ENCODE peak calls at places on chromosomes 4 and X, in seven cellular contexts. K is brain microvascular endothelial cell; N is fibroblast of mammary gland; T is HFF-Myc; O is astrocyte of the spinal cord; M is vagina; H is CD8-positive, alpha-beta T cell. S is an unnamed sample.

GRCh38 chrX:150813922-150814321 is 84.5 kb downstream of the CD99L2 start:
- DNase-seq in O (no peak), H (no peak), N (peak), M (no peak), K (no peak), T (no peak), S (peak)

GRCh38 chr4:15746110-15746509 is 32.0 kb upstream of the CD38 start:
- DNase-seq in H (no peak), K (no peak), O (no peak), M (no peak), T (no peak), N (no peak), S (no peak)

GRCh38 chr4:8383451-8384160 is 56.9 kb downstream of the ACOX3 start:
- DNase-seq in O (peak), H (no peak), K (peak), T (no peak), M (no peak), N (peak), S (peak)

GRCh38 chr4:62528874-62529273 is 1328.7 kb downstream of the ADGRL3 start:
- DNase-seq in T (no peak), M (no peak), O (no peak), H (no peak), N (no peak), K (no peak), S (no peak)

GRCh38 chrX:50697691-50698090 is 116.3 kb downstream of the SHROOM4 start:
- DNase-seq in O (peak), N (peak), H (no peak), K (peak), T (peak), M (no peak), S (peak)

GRCh38 chrX:132568291-132568690 is 79.5 kb upstream of the MBNL3 start:
- DNase-seq in M (no peak), K (no peak), N (no peak), H (no peak), T (no peak), O (no peak), S (no peak)

GRCh38 chr4:122873752-122874151 is 47.1 kb downstream of the FGF2 start:
- DNase-seq in O (peak), H (no peak), K (peak), T (no peak), N (peak), M (no peak), S (peak)

GRCh38 chrX:84339507-84340364 is 151.7 kb upstream of the RPS6KA6 start:
- DNase-seq in K (no peak), H (no peak), M (no peak), O (peak), N (peak), T (no peak), S (no peak)

GRCh38 chr4:42397256-42397634 is at the start of gene SHISA3:
- DNase-seq in T (no peak), K (no peak), N (peak), H (no peak), O (peak), M (no peak), S (no peak)

GRCh38 chr4:174538876-174539250 is 16.6 kb upstream of the HPGD start:
- DNase-seq in N (no peak), K (no peak), H (no peak), O (no peak), T (no peak), M (no peak), S (no peak)

GRCh38 chrX:22365460-22365859 is 92.7 kb downstream of the CBLL2 start:
- DNase-seq in T (no peak), M (no peak), O (peak), N (peak), K (peak), H (no peak), S (peak)

GRCh38 chrX:19840899-19841648 is 46.3 kb downstream of the SH3KBP1 start:
- DNase-seq in N (no peak), K (no peak), H (no peak), T (no peak), O (no peak), M (no peak), S (no peak)

GRCh38 chrX:16042980-16043379 is 80.4 kb upstream of the GRPR start:
- DNase-seq in K (no peak), M (no peak), H (no peak), N (no peak), T (no peak), O (no peak), S (no peak)

GRCh38 chr4:56261027-56261426 is 126.3 kb downstream of the AASDH start:
- DNase-seq in M (no peak), N (no peak), T (no peak), O (no peak), H (no peak), K (no peak), S (no peak)

GRCh38 chrX:18149454-18149853 is 71.2 kb downstream of the BEND2 start:
- DNase-seq in N (no peak), O (no peak), M (no peak), K (no peak), H (no peak), T (no peak), S (no peak)

GRCh38 chrX:13380230-13380629 is 60.4 kb upstream of the ATXN3L start:
- DNase-seq in K (no peak), O (peak), T (no peak), N (peak), H (no peak), M (no peak), S (peak)

GRCh38 chrX:18681996-18682395 is 10.1 kb upstream of the RS1 start:
- DNase-seq in H (no peak), N (no peak), M (no peak), K (no peak), T (no peak), O (no peak), S (no peak)

GRCh38 chr4:5932021-5932553 is 39.2 kb upstream of the CRMP1 start:
- DNase-seq in M (no peak), T (no peak), K (no peak), N (no peak), O (no peak), H (no peak), S (no peak)

GRCh38 chr4:25500626-25501318 is 123.7 kb downstream of the ANAPC4 start:
- DNase-seq in K (no peak), O (no peak), T (no peak), H (no peak), N (no peak), M (no peak), S (no peak)

GRCh38 chr4:145868637-145869409 is 69.8 kb downstream of the ZNF827 start:
- DNase-seq in N (peak), K (no peak), H (no peak), T (no peak), M (no peak), O (peak), S (peak)

GRCh38 chr4:174154455-174154854 is 129.0 kb downstream of the FBXO8 start:
- DNase-seq in H (no peak), O (peak), K (peak), N (peak), T (no peak), M (no peak), S (peak)

GRCh38 chrX:118729043-118729652 is 1.7 kb downstream of the IL13RA1 start:
- DNase-seq in M (no peak), N (no peak), T (no peak), O (no peak), H (no peak), K (no peak), S (no peak)

GRCh38 chr4:120923201-120923522 is 636 bp upstream of the PRDM5 start:
- DNase-seq in N (no peak), T (no peak), K (no peak), M (no peak), O (no peak), H (no peak), S (no peak)

GRCh38 chr4:158523990-158524545 is 2.4 kb downstream of the RXFP1 start:
- DNase-seq in M (no peak), N (no peak), O (no peak), T (no peak), K (no peak), H (no peak), S (no peak)

GRCh38 chr4:30295652-30296051 is 424.5 kb upstream of the PCDH7 start:
- DNase-seq in M (no peak), O (no peak), N (no peak), T (no peak), H (no peak), K (no peak), S (no peak)

GRCh38 chr4:16764622-16765021 is 133.8 kb downstream of the LDB2 start:
- DNase-seq in K (no peak), N (peak), H (no peak), T (no peak), O (peak), M (no peak), S (peak)

GRCh38 chr4:10611673-10612072 is 72.9 kb downstream of the CLNK start:
- DNase-seq in K (peak), H (no peak), N (peak), T (peak), O (peak), M (no peak), S (peak)

GRCh38 chr4:28772066-28772465 is 1911.4 kb downstream of the STIM2 start:
- DNase-seq in M (no peak), T (peak), N (peak), O (peak), K (peak), H (no peak), S (peak)

GRCh38 chrX:145843196-145843595 is 25.6 kb downstream of the SLITRK2 start:
- DNase-seq in O (no peak), T (no peak), N (no peak), H (no peak), M (no peak), K (no peak), S (no peak)

GRCh38 chrX:150767045-150767395 is 73.8 kb downstream of the MTMR1 start:
- DNase-seq in H (no peak), T (peak), N (peak), O (no peak), K (peak), M (no peak), S (peak)

GRCh38 chrX:42505057-42505456 is 272.9 kb downstream of the PPP1R2C start:
- DNase-seq in O (no peak), M (no peak), K (no peak), N (no peak), T (no peak), H (no peak), S (no peak)

GRCh38 chrX:115462406-115462805 is 98.6 kb upstream of the PLS3 start:
- DNase-seq in N (no peak), M (no peak), T (no peak), H (no peak), O (no peak), K (no peak), S (no peak)

GRCh38 chr4:56654238-56654632 is 26.9 kb downstream of the HOPX start:
- DNase-seq in H (no peak), M (no peak), T (no peak), O (no peak), K (no peak), N (no peak), S (no peak)

GRCh38 chrX:107571296-107571998 is 56.9 kb upstream of the PRPS1 start:
- DNase-seq in T (no peak), M (no peak), O (peak), N (peak), H (no peak), K (peak), S (peak)

GRCh38 chrX:20225488-20225833 is 41.2 kb downstream of the RPS6KA3 start:
- DNase-seq in H (no peak), O (no peak), M (no peak), N (no peak), K (no peak), T (no peak), S (no peak)

GRCh38 chr4:183841001-183841400 is 64.1 kb upstream of the STOX2 start:
- DNase-seq in K (no peak), O (no peak), H (no peak), N (no peak), M (no peak), T (no peak), S (no peak)

GRCh38 chr4:57425610-57426009 is 315.4 kb upstream of the IGFBP7 start:
- DNase-seq in N (peak), T (no peak), O (peak), M (no peak), H (no peak), K (no peak), S (no peak)

DNA sequence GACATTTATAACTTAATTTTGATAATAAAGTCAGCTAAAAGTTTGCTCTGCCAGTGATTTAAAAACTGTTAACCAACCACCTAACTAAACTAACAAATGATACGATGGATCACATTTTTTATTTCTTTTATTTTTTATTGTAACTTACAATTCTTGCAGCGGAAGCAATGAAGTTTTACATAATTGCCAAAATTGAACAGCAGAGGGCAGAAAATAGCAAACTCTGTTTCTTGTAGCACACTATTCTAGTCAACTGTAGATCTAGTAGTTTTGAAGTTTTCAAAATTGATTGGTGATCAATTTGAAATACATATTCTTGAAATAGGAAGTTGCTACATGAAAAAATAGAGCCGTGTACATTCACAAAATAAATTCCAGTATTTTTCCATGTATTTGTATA is 2.8 kb upstream of the GRIA2 start:
- DNase-seq in T (no peak), M (no peak), N (peak), O (peak), H (no peak), K (no peak), S (no peak)
- TF ChIP-seq CTCF in T (peak), M (no peak), N (peak), O (peak), H (no peak), K (peak), S (peak)

DNA sequence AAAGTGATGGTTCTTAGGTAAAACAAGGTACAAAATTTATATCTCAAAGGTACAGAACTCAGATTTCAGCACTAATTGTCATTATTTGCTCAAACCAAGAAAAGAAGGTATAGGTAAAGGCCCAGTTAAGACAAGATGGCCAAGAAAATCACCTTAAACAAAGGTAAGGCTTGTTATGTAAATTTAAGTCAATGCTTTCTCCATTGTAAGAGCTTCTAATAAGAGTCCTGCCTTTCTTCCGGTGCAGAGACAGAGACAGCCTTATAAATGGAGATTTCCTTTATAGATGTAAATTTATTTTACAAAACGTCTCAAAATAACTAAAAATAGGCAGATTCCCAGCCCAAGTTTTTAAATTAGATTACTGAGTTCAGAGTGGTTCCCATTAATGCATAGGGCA is 89.9 kb downstream of the EDA start:
- DNase-seq in T (no peak), O (no peak), K (no peak), H (no peak), M (no peak), N (no peak), S (no peak)
- H3K4me3 ChIP-seq in T (no peak), O (no peak), K (no peak), H (no peak), M (no peak), N (no peak), S (no peak)

DNA sequence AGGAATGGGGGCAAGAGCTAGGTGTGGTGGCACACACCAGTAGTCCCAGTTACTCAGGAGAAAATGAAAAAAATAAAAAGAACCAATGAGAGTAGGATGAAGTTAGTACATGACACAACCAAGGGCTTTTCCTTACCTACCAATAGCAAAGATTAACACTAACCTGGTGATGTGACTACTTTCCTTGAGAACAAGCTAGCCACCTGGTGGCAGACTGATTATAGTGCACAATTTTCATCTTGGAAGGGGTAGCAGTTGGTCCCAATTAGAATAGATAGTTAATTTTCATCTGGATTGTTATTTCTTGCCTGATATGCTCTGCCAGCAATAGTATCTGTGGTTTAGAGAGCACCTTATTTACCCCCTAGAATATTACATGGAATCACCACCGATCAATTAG is 1216.8 kb upstream of the PABPC4L start:
- DNase-seq in M (no peak), H (no peak), K (peak), T (no peak), O (no peak), N (no peak), S (no peak)
- TF ChIP-seq CTCF in M (no peak), H (no peak), K (peak), T (peak), O (peak), N (peak), S (peak)

DNA sequence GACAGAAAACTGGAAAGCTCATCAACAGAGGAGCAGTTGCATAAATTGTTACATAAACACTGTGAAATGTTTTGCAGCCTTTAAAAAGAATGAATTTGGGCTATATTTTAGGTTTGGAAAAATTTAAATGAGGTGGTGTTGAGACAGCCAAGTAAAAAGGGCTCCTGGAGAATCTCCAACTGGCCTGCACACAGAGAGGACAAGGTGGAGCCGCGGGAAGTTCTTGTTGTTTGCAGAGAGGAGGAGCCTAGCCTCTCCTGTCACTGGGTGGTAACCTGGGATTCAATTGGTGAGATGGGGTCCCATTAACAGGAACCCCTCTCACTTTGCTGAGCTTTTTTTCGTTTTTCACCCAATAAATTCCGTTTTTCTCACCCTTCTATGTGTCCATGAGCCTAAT is 13.4 kb downstream of the GIMD1 start:
- DNase-seq in O (no peak), K (no peak), N (no peak), T (no peak), M (no peak), H (no peak), S (no peak)
- H3K4me3 ChIP-seq in O (no peak), K (no peak), N (no peak), T (no peak), M (no peak), H (no peak), S (no peak)

DNA sequence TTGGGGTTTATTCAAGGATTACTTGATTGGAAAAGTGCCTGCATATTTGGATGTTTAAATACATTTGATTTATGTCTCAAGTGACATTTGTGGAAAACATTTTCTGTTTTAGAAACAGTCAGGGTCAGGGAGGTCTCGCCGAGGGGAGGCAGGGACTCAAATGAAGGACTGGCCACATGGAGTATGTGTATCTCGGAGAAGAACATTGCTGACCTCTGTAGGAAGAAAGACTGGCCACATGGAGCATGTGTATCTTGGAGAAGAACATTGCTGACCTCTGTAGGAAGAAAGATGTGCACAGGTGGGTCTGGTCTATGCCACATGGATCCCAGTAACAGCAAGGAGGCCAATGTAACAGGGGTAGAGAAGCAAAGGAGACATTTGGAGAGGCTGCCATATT is 233.6 kb downstream of the TRIML1 start:
- DNase-seq in M (no peak), O (no peak), H (no peak), T (peak), N (peak), K (no peak), S (no peak)
- TF ChIP-seq CTCF in M (no peak), O (no peak), H (no peak), T (no peak), N (peak), K (peak), S (no peak)

GRCh38 chr4:82432596-82432995 is 2.2 kb downstream of the ENOPH1 start:
- DNase-seq in O (no peak), H (no peak), K (no peak), M (no peak), T (no peak), N (no peak), S (no peak)

GRCh38 chr4:82436130-82436529 is 5.7 kb downstream of the ENOPH1 start:
- DNase-seq in K (no peak), M (no peak), N (no peak), O (no peak), H (no peak), T (no peak), S (no peak)

GRCh38 chr4:82431831-82432230 is 1.4 kb downstream of the ENOPH1 start:
- DNase-seq in T (no peak), M (no peak), K (no peak), N (no peak), O (no peak), H (no peak), S (no peak)

GRCh38 chr4:82434949-82435348 is 4.6 kb downstream of the ENOPH1 start:
- DNase-seq in T (no peak), K (no peak), O (no peak), N (no peak), H (no peak), M (no peak), S (no peak)

GRCh38 chr4:82433791-82434190 is 3.4 kb downstream of the ENOPH1 start:
- DNase-seq in K (no peak), N (no peak), H (no peak), O (no peak), T (no peak), M (no peak), S (no peak)
- H3K4me3 ChIP-seq in K (no peak), N (no peak), H (no peak), O (no peak), T (no peak), M (no peak), S (no peak)

DNA sequence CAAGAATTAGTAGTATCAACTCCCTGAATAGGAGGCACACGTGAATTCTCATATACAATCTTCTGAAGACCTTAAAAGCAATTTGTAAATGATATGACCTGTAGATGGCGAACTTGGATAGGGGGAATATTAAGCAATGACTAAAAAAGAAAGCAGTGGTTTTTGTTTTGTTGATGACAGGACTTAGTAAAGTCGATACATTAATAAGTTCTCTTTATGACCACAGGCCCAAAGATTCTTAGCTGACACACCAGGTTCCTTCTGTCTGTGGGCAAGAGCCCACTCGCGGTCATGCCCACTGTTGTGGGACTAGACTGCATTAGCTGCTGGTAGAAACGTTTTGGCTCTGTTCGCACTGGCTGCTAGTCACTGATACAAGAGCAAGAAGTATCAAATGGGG is 30.8 kb downstream of the ALPK1 start:
- DNase-seq in T (peak), K (peak), H (no peak), N (peak), O (peak), M (no peak), S (peak)
- TF ChIP-seq CTCF in T (peak), K (peak), H (peak), N (peak), O (peak), M (no peak), S (peak)

S was measured in foreskin fibroblast.